ENCODE peak calls at places on chromosomes 3 and 15, in eight cellular contexts. D is ovary; A is neural progenitor cell; L is HCT116; I is CD8-positive, alpha-beta memory T cell; G is WERI-Rb-1; K is CD4-positive, alpha-beta T cell; N is OCI-LY7. U is an unnamed sample.

GRCh38 chr3:186842426-186843038 is at the start of gene ADIPOQ:
- DNase-seq in D (no peak), A (no peak), L (no peak), I (no peak), G (no peak), K (no peak), N (no peak), U (no peak)

GRCh38 chr15:43977072-43977884 is 150.5 kb downstream of the WDR76 start:
- DNase-seq in D (no peak), A (no peak), L (peak), I (peak), G (no peak), K (no peak), N (peak), U (no peak)

GRCh38 chr3:30042274-30042859 is 564.0 kb upstream of the TGFBR2 start:
- DNase-seq in D (peak), A (peak), L (peak), I (peak), G (peak), K (peak), N (peak), U (peak)

GRCh38 chr3:156729460-156730179 is 55.2 kb downstream of the TIPARP start:
- DNase-seq in D (no peak), A (peak), L (no peak), I (no peak), G (no peak), K (no peak), N (no peak), U (no peak)

GRCh38 chr15:29805043-29805707 is 17.1 kb downstream of the TJP1 start:
- DNase-seq in D (no peak), A (no peak), L (no peak), I (no peak), G (no peak), K (no peak), N (no peak), U (peak)

GRCh38 chr3:81684739-81685395 is 76.6 kb downstream of the GBE1 start:
- DNase-seq in D (no peak), A (no peak), L (no peak), I (no peak), G (no peak), K (no peak), N (no peak), U (no peak)

GRCh38 chr3:36210840-36211655 is 169.3 kb upstream of the STAC start:
- DNase-seq in D (no peak), A (no peak), L (no peak), I (no peak), G (no peak), K (no peak), N (no peak), U (no peak)

GRCh38 chr3:10437272-10437994 is 68.0 kb downstream of the ATP2B2 start:
- DNase-seq in D (no peak), A (no peak), L (no peak), I (peak), G (no peak), K (peak), N (no peak), U (peak)

GRCh38 chr3:43503067-43503728 is 118.6 kb downstream of the ANO10 start:
- DNase-seq in D (no peak), A (peak), L (peak), I (no peak), G (no peak), K (no peak), N (peak), U (no peak)

GRCh38 chr3:105957722-105958121 is 88.9 kb upstream of the CBLB start:
- DNase-seq in D (no peak), A (no peak), L (no peak), I (no peak), G (no peak), K (no peak), N (no peak), U (no peak)

GRCh38 chr3:42843730-42844713 is 31.7 kb downstream of the CYP8B1 start:
- DNase-seq in D (no peak), A (no peak), L (no peak), I (no peak), G (no peak), K (no peak), N (no peak), U (no peak)

GRCh38 chr3:169218314-169218983 is 445.1 kb downstream of the MECOM start:
- DNase-seq in D (no peak), A (peak), L (peak), I (no peak), G (peak), K (no peak), N (no peak), U (no peak)

GRCh38 chr3:153273767-153274443 is 111.9 kb downstream of the RAP2B start:
- DNase-seq in D (no peak), A (no peak), L (no peak), I (no peak), G (no peak), K (no peak), N (no peak), U (no peak)

GRCh38 chr3:24255414-24255813 is 239.2 kb downstream of the THRB start:
- DNase-seq in D (no peak), A (no peak), L (no peak), I (no peak), G (no peak), K (no peak), N (no peak), U (no peak)

GRCh38 chr3:24258727-24259600 is 235.7 kb downstream of the THRB start:
- DNase-seq in D (no peak), A (no peak), L (no peak), I (no peak), G (no peak), K (no peak), N (no peak), U (no peak)

GRCh38 chr3:24254649-24255048 is 240.0 kb downstream of the THRB start:
- DNase-seq in D (no peak), A (no peak), L (no peak), I (no peak), G (no peak), K (no peak), N (no peak), U (peak)

GRCh38 chr3:24259901-24260512 is 234.6 kb downstream of the THRB start:
- DNase-seq in D (no peak), A (no peak), L (no peak), I (no peak), G (no peak), K (no peak), N (no peak), U (no peak)

DNA sequence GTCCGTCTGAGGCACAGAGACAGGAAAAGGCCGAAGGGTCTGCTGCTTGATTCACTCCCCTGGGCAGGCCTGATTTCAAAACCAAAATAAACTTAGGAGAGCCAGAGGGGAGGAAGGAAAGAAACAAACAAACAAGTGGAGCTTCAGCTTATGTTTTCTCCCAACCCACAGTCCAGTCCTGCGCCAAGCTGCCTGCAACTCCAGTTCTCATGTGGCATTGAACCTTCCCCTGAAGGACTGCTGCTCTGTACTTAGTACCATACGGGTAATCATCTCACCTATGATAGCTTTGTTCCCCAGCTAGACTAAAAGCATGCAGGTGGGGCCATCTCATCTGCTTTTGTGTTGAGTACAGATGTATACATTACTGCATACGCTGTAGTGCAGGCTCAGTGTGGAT is 236.4 kb downstream of the THRB start:
- DNase-seq in D (no peak), A (no peak), L (no peak), I (no peak), G (no peak), K (no peak), N (no peak), U (no peak)
- H3K27ac ChIP-seq in D (no peak), A (no peak), L (no peak), I (no peak), G (no peak), K (no peak), N (no peak), U (no peak)

DNA sequence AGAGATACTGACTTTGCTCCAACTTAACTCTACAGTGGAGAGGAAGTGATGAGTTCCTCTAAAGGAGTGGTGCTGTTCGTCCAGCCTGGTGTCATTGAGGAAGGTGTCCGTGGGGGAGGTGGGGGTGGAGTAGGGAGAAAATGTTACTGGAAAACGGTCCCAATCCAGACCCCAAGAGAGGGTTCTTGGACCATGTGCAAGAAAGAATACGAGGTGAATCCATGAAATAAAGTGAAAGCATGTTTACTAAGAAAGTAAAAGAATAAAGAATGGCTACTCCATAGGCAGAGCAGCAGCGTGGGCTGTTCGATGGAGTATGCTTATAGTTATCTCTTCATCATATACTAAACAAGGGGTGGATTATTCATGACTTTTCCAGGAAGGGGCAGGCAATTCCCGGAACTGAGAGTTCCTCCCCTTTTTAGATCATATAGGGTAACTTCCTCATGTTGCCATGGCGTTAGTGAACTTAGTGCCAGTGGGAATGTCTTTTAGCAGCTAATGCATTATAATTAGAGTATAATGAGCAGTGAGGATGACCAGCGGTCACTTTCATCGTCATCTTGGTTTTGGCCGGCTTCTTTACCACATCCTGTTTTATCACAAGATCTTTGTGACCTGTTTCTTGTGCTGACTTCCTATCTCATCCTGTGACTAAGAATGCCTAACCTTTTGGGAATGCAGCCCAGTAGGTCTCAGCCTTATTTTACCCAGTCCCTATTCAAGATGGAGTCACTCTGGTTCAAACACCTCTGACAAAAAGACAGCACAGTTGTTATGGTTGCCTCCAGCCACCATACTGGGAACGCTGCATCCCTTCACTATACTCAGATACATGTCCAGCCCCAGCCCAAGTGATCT is 38.6 kb downstream of the CLEC3B start:
- DNase-seq in D (no peak), A (no peak), L (peak), I (no peak), G (no peak), K (no peak), N (no peak), U (peak)
- H3K27ac ChIP-seq in D (no peak), A (no peak), L (no peak), I (peak), G (no peak), K (no peak), N (no peak), U (peak)

GRCh38 chr3:52771702-52772101 is 962 bp upstream of the NEK4 start:
- DNase-seq in D (no peak), A (no peak), L (no peak), I (no peak), G (no peak), K (no peak), N (no peak), U (no peak)

GRCh38 chr3:52770581-52771333 is at the start of gene NEK4:
- DNase-seq in D (peak), A (peak), L (peak), I (peak), G (peak), K (peak), N (peak), U (peak)

GRCh38 chr3:52773361-52774065 is 2.8 kb upstream of the NEK4 start:
- DNase-seq in D (no peak), A (no peak), L (no peak), I (peak), G (no peak), K (no peak), N (no peak), U (no peak)

GRCh38 chr3:52769786-52770445 is 824 bp downstream of the NEK4 start:
- DNase-seq in D (no peak), A (no peak), L (no peak), I (no peak), G (no peak), K (no peak), N (peak), U (no peak)

GRCh38 chr3:52771334-52771681 is 568 bp upstream of the NEK4 start:
- DNase-seq in D (no peak), A (no peak), L (no peak), I (no peak), G (no peak), K (no peak), N (no peak), U (no peak)
- H3K27ac ChIP-seq in D (peak), A (peak), L (peak), I (peak), G (peak), K (peak), N (peak), U (no peak)

GRCh38 chr3:70800941-70801340 is 488.5 kb upstream of the MDFIC2 start:
- DNase-seq in D (no peak), A (no peak), L (no peak), I (no peak), G (no peak), K (no peak), N (no peak), U (no peak)

GRCh38 chr3:70806556-70806955 is 494.1 kb upstream of the MDFIC2 start:
- DNase-seq in D (no peak), A (no peak), L (no peak), I (no peak), G (no peak), K (no peak), N (no peak), U (no peak)

GRCh38 chr3:70805044-70805732 is 492.8 kb upstream of the MDFIC2 start:
- DNase-seq in D (no peak), A (no peak), L (no peak), I (no peak), G (no peak), K (no peak), N (no peak), U (peak)

GRCh38 chr3:70803317-70803716 is 490.9 kb upstream of the MDFIC2 start:
- DNase-seq in D (no peak), A (no peak), L (no peak), I (no peak), G (no peak), K (no peak), N (no peak), U (no peak)

DNA sequence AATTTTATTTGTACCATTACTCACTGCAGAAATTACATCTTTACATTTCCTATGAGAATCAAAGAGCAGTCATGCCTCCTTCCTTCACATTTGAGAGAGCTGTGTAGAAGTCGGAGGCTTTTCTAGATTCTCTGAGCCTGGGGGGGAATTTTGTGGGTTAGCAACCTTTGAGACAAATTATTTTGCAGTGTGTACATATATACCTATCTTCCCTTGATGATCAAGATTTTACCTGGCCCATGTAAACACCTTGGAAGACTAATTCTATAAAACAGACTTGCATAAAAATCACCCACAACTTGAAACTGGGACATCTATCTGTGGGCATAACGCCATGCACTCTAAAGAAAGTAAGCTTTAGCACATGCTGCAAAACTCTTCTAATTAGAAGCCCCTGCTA is 491.5 kb upstream of the MDFIC2 start:
- DNase-seq in D (no peak), A (no peak), L (no peak), I (no peak), G (no peak), K (no peak), N (no peak), U (no peak)
- H3K27ac ChIP-seq in D (no peak), A (no peak), L (no peak), I (no peak), G (no peak), K (no peak), N (no peak), U (no peak)

DNA sequence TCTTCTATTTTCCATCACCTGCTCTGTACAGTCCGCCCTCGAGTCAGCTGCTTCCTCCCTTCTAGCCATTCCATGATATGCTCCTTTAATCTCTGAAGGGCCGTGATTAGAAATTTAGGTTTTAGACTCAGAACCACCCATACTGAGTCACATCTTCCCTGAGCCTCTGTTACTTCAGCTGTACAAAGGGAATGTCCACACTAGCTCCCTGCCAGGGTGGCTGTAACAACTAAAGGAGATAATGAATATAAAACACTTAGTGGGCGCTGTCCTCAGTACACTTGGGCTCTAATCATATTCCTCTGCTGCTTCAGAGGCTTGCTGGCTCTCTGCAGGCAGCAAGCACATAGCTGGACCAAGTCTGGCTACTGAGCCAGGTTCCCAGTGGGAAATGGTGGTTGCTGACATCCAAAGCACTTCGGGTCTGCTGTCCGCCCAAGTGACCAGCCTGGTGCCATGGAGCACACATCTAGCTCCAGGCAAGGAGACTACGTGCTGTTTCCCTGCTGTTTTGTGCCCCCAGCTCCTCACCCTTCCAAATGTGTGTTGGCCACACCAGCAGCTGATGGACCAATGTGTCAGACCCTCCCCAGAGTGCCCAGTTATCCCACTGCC is 901 bp upstream of the CHST14 start:
- DNase-seq in D (no peak), A (no peak), L (no peak), I (no peak), G (no peak), K (no peak), N (no peak), U (no peak)
- H3K27ac ChIP-seq in D (peak), A (no peak), L (peak), I (no peak), G (peak), K (peak), N (no peak), U (peak)

GRCh38 chr15:34437687-34438086 is at the start of gene GOLGA8A:
- DNase-seq in D (peak), A (peak), L (peak), I (peak), G (peak), K (peak), N (no peak), U (no peak)
- H3K27ac ChIP-seq in D (peak), A (no peak), L (peak), I (peak), G (peak), K (peak), N (no peak), U (no peak)

U was measured in AG04450.